ENCODE peak calls at places on chromosome 4, in nine cellular contexts. M is upper lobe of right lung; D is body of pancreas; W is cardiac fibroblast; K is epithelial cell of esophagus; C is right lobe of liver; B is fibroblast of the aortic adventitia; H is breast epithelium; V is CD8-positive, alpha-beta T cell. R is an unnamed sample.
A peak's percentile ranks its signal among the peaks of the same experiment; 100 is the strongest.

GRCh38 chr4:174156239-174156826 is 127.1 kb downstream of the FBXO8 start:
- DNase-seq in M (no peak), D (no peak), W (peak; percentile 79), K (peak; percentile 51), C (no peak), B (peak; percentile 81), H (no peak), V (no peak), R (peak; percentile 47)

GRCh38 chr4:150212485-150212884 is 134.2 kb downstream of the DCLK2 start:
- DNase-seq in M (no peak), D (no peak), W (no peak), K (peak; percentile 36), C (no peak), B (no peak), H (no peak), V (no peak), R (no peak)

GRCh38 chr4:121072080-121072835 is at the start of gene NDNF:
- DNase-seq in M (peak; percentile 87), D (peak; percentile 27), W (peak; percentile 42), K (peak; percentile 26), C (peak; percentile 33), B (peak; percentile 31), H (no peak), V (peak; percentile 30), R (peak; percentile 8)

GRCh38 chr4:55125763-55126541 is 557 bp upstream of the KDR start:
- DNase-seq in M (no peak), D (no peak), W (peak; percentile 33), K (no peak), C (no peak), B (peak; percentile 37), H (no peak), V (no peak), R (no peak)

GRCh38 chr4:183180621-183181020 is 81.6 kb downstream of the WWC2 start:
- DNase-seq in M (no peak), D (no peak), W (no peak), K (no peak), C (no peak), B (no peak), H (no peak), V (no peak), R (no peak)

GRCh38 chr4:2244947-2245786 is 3.2 kb upstream of the HAUS3 start:
- DNase-seq in M (no peak), D (no peak), W (no peak), K (peak; percentile 35), C (no peak), B (no peak), H (no peak), V (no peak), R (peak; percentile 3)

GRCh38 chr4:46390353-46391058 is 578 bp upstream of the GABRA2 start:
- DNase-seq in M (no peak), D (no peak), W (no peak), K (no peak), C (no peak), B (no peak), H (no peak), V (no peak), R (no peak)

GRCh38 chr4:20019310-20020015 is 232.2 kb upstream of the SLIT2 start:
- DNase-seq in M (no peak), D (no peak), W (no peak), K (peak; percentile 67), C (no peak), B (peak; percentile 25), H (no peak), V (no peak), R (no peak)

GRCh38 chr4:10256203-10256602 is 139.6 kb upstream of the WDR1 start:
- DNase-seq in M (no peak), D (no peak), W (no peak), K (no peak), C (no peak), B (no peak), H (no peak), V (no peak), R (no peak)

GRCh38 chr4:10259976-10260375 is 143.4 kb upstream of the WDR1 start:
- DNase-seq in M (no peak), D (no peak), W (no peak), K (peak; percentile 38), C (no peak), B (no peak), H (no peak), V (no peak), R (no peak)

GRCh38 chr4:10260777-10261176 is 144.2 kb upstream of the WDR1 start:
- DNase-seq in M (no peak), D (no peak), W (no peak), K (peak; percentile 10), C (no peak), B (no peak), H (no peak), V (no peak), R (no peak)
- TF ChIP-seq CTCF in M (no peak), D (no peak), W (no peak), K (no peak), C (no peak), B (no peak), H (no peak), V (no peak), R (no peak)

GRCh38 chr4:107348188-107348872 is 312.2 kb upstream of the DKK2 start:
- DNase-seq in M (no peak), D (no peak), W (no peak), K (no peak), C (no peak), B (no peak), H (no peak), V (no peak), R (no peak)

GRCh38 chr4:107349732-107350131 is 313.6 kb upstream of the DKK2 start:
- DNase-seq in M (no peak), D (no peak), W (no peak), K (no peak), C (no peak), B (no peak), H (no peak), V (no peak), R (no peak)

GRCh38 chr4:107351196-107351595 is 315.1 kb upstream of the DKK2 start:
- DNase-seq in M (no peak), D (no peak), W (no peak), K (no peak), C (no peak), B (no peak), H (no peak), V (no peak), R (no peak)

DNA sequence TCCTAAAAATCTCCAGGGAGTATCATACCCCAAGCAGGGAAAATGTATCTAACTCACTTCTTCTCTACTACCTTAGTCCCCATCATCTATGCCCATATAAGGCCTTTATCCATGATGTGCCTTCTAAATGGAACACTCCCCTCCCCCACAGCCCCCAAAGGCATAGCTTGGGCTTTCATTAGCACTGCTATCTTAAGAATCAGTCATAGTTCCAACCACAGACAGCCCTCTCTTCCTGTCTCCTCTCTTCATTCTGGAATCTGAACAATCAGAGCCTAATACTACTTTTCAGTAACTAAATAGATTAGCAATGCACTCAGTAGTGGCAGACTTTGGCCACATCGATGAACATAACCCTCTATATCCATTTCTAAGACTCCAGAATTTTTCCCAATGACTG is 313.2 kb upstream of the DKK2 start:
- DNase-seq in M (no peak), D (no peak), W (no peak), K (no peak), C (no peak), B (no peak), H (no peak), V (no peak), R (no peak)
- H3K4me3 ChIP-seq in M (no peak overlapping the region), D (no peak overlapping the region), W (no peak overlapping the region), K (no peak overlapping the region), C (no peak overlapping the region), B (no peak overlapping the region), H (no peak overlapping the region), V (no peak overlapping the region), R (no peak overlapping the region)

GRCh38 chr4:77434299-77435092 is 171.1 kb upstream of the CXCL13 start:
- DNase-seq in M (no peak), D (peak; percentile 47), W (peak; percentile 56), K (no peak), C (no peak), B (peak; percentile 60), H (no peak), V (no peak), R (no peak)

GRCh38 chr4:77430847-77431246 is 174.8 kb upstream of the CXCL13 start:
- DNase-seq in M (no peak), D (no peak), W (no peak), K (no peak), C (no peak), B (no peak), H (no peak), V (no peak), R (no peak)

GRCh38 chr4:77433102-77433733 is 172.4 kb upstream of the CXCL13 start:
- DNase-seq in M (no peak), D (peak; percentile 18), W (peak; percentile 71), K (peak; percentile 61), C (no peak), B (peak; percentile 58), H (no peak), V (no peak), R (peak; percentile 61)

GRCh38 chr4:77437079-77437478 is 168.5 kb upstream of the CXCL13 start:
- DNase-seq in M (no peak), D (no peak), W (no peak), K (no peak), C (no peak), B (no peak), H (no peak), V (no peak), R (no peak)

DNA sequence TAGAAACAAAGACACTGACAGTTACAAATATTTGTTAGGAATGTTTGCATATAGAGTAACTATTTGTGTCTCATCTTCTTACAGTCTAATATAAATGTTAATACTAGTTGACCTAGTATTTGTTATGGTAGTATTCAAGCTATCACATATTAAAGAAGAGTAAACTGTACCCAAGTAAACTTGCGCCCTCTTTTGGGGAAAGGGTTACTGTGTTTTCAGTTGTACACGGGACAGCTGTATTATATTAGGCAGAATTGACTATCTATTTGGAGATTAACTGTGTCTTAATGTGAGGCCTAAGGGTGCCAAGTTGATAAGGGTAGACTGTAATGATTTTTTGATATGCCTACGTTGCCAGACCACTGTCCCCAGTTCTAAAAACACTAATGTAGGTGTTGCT is 172.9 kb upstream of the CXCL13 start:
- DNase-seq in M (no peak), D (no peak), W (no peak), K (peak; percentile 18), C (no peak), B (no peak), H (no peak), V (no peak), R (peak; percentile 3)
- TF ChIP-seq CTCF in M (peak; percentile 8), D (no peak), W (no peak), K (no peak), C (peak; percentile 25), B (peak; percentile 13), H (no peak), V (no peak), R (peak; percentile 6)

DNA sequence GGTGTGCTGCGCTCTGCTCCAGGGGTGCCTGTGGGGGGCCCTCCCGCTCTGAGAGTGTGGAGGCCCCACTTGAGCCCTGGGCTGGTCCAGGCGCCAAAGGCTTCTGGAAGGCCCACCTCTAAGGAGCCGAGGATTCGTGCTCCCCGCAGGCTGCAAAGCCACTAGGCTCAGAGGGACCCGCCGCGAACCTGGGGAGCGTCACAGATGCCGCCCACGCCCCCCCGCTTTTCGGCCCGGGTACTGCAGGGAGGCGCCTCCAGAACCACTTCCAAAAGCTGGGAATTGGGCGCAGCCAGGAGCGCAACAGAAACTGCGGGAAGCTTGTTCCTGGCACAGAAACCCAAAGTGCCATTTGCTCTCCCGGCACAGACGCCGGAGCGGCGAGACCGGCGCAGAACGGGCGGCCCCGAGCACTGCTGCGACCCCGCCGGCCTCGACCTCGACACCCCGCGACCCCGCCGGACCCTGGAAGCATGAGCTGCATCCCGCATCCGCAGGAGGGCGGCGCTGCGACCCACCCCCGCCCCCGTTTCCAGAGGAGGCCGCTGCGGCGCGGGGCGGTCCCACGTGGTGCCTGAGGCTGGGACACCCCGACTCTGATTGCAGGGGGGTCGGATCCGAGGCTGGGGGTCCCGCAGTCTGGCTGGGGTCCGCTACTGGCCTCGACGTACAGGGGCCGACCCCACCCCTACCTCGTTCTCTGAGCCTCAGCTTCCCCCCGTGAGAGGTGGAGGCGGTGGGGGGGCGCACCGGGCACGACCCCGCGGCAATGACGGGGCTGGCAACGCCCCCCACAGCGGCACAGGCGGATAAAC is 30.8 kb downstream of the CPLX1 start:
- DNase-seq in M (no peak), D (no peak), W (no peak), K (no peak), C (no peak), B (no peak), H (no peak), V (no peak), R (no peak)
- H3K4me3 ChIP-seq in M (peak overlapping the region; percentile 5), D (no peak overlapping the region), W (no peak overlapping the region), K (no peak overlapping the region), C (no peak overlapping the region), B (peak overlapping the region; percentile 9), H (peak overlapping the region; percentile 42), V (no peak overlapping the region), R (no peak overlapping the region)